ENCODE peak calls at places on chromosomes 11 and 22, in eight cellular contexts. T, M, V, U, F, G, P and D are unnamed samples.

GRCh38 chr11:74050465-74050864 is 41.6 kb upstream of the UCP3 start:
- DNase-seq in T (no peak), M (no peak), V (no peak), U (peak), F (no peak), G (no peak), P (no peak), D (no peak)

GRCh38 chr22:49393526-49393925 is 434.1 kb downstream of the BRD1 start:
- DNase-seq in T (no peak), M (no peak), V (no peak), U (no peak), F (no peak), G (no peak), P (no peak), D (no peak)

GRCh38 chr11:69488543-69488940 is 7.1 kb downstream of the LINC01488 start:
- DNase-seq in T (peak), M (no peak), V (no peak), U (no peak), F (no peak), G (no peak), P (no peak), D (no peak)

GRCh38 chr11:46112961-46113617 is 8.2 kb downstream of the PHF21A start:
- DNase-seq in T (no peak), M (peak), V (peak), U (peak), F (peak), G (no peak), P (no peak), D (peak)

GRCh38 chr22:45892681-45893461 is 84.1 kb downstream of the WNT7B start:
- DNase-seq in T (peak), M (no peak), V (no peak), U (no peak), F (no peak), G (no peak), P (no peak), D (no peak)

GRCh38 chr22:30636226-30637077 is 871 bp downstream of the SLC35E4 start:
- DNase-seq in T (peak), M (no peak), V (no peak), U (peak), F (no peak), G (no peak), P (no peak), D (peak)

GRCh38 chr11:16876053-16876752 is 137.8 kb downstream of the C11orf58 start:
- DNase-seq in T (no peak), M (no peak), V (no peak), U (no peak), F (no peak), G (no peak), P (no peak), D (no peak)

GRCh38 chr11:32427935-32428664 is 7.2 kb downstream of the WT1 start:
- DNase-seq in T (no peak), M (no peak), V (no peak), U (no peak), F (no peak), G (no peak), P (no peak), D (no peak)

GRCh38 chr11:17063171-17064002 is 14.1 kb downstream of the RPS13 start:
- DNase-seq in T (peak), M (peak), V (peak), U (peak), F (peak), G (no peak), P (no peak), D (peak)

GRCh38 chr11:68302256-68303054 is 9.9 kb upstream of the LRP5 start:
- DNase-seq in T (no peak), M (no peak), V (peak), U (peak), F (no peak), G (no peak), P (no peak), D (no peak)

GRCh38 chr22:33049125-33049729 is 9.0 kb downstream of the SYN3 start:
- DNase-seq in T (peak), M (peak), V (peak), U (peak), F (peak), G (peak), P (peak), D (peak)

GRCh38 chr11:1230456-1231395 is 7.9 kb downstream of the MUC5B start:
- DNase-seq in T (no peak), M (no peak), V (no peak), U (no peak), F (no peak), G (no peak), P (no peak), D (no peak)

GRCh38 chr11:81819462-81819861 is 914.2 kb downstream of the FAM181B start:
- DNase-seq in T (no peak), M (no peak), V (no peak), U (no peak), F (no peak), G (no peak), P (no peak), D (no peak)

GRCh38 chr22:22710719-22711531 is 66.5 kb downstream of the GGTLC2 start:
- DNase-seq in T (peak), M (no peak), V (peak), U (peak), F (peak), G (no peak), P (peak), D (peak)

GRCh38 chr11:69823641-69824285 is 4.5 kb upstream of the FGF3 start:
- DNase-seq in T (no peak), M (no peak), V (no peak), U (no peak), F (no peak), G (no peak), P (no peak), D (no peak)

GRCh38 chr22:29979645-29980303 is 96.8 kb downstream of the MTMR3 start:
- DNase-seq in T (no peak), M (no peak), V (no peak), U (no peak), F (no peak), G (no peak), P (no peak), D (no peak)

GRCh38 chr11:115606223-115607220 is 102.3 kb upstream of the CADM1 start:
- DNase-seq in T (peak), M (peak), V (peak), U (no peak), F (peak), G (peak), P (no peak), D (no peak)

GRCh38 chr11:129503646-129504045 is 128.0 kb downstream of the BARX2 start:
- DNase-seq in T (no peak), M (no peak), V (no peak), U (no peak), F (no peak), G (no peak), P (no peak), D (no peak)
- TF ChIP-seq CTCF in T (no peak), M (no peak), V (no peak), U (no peak), F (no peak), G (no peak), P (no peak), D (no peak)

DNA sequence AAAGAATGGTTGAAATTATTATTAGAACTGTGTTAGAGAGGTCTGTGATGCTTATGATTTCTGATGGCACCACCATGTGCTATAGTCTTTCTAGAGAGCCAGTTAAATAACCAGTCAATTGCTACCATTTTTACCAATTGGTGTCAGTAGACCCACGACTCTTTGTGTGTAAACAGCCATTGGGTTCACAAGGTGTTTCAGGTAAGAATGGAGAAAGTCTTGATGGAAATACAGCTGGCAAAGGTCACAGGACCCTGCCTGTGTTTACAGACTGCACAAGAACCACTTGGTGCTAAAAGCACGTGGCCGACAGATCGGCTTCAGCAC is 30.5 kb upstream of the OR10G7 start:
- DNase-seq in T (no peak), M (no peak), V (no peak), U (no peak), F (no peak), G (no peak), P (no peak), D (no peak)
- H3K4me3 ChIP-seq in T (no peak), M (no peak), V (no peak), U (no peak), F (no peak), G (no peak), P (no peak), D (no peak)

DNA sequence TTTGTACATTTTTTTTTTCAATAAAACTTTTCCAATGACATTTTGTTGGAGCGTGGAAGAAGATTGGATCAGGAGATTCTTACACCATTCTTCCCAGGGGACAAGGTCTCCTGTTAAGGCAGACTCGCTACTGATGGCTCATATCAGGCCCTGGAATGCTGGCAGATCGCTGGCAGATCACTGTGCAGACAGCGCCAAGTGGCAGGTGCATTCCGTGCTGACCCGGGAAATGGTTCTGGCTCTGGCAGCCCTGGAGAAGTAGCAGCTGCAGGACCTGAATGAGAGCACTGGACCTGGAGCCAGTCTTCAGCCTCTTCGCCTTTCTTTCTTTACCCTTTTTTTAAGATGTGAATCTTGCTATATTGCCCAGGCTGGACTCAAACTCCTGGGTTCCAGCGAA is 10.7 kb downstream of the SERPINH1 start:
- DNase-seq in T (no peak), M (no peak), V (no peak), U (no peak), F (no peak), G (no peak), P (no peak), D (no peak)
- TF ChIP-seq CTCF in T (no peak), M (no peak), V (no peak), U (no peak), F (no peak), G (no peak), P (no peak), D (no peak)

DNA sequence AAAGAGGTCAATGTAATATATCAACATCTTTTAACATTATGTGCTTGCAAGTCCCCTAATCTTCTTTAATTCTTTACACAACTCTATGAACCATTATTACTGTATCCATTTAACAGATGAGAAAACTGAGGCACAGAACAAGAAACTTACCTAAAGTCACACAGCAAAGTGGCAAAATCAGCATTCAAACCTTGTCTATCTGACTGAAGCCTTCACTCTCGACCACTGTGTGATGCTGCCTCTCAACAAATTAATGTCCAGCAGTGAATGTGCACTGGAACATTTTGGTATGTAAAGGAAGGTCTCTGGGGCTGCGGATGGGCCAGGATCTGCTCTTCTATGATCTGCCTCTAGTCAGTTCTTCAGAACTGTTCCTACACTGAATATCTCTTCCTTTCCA is 42.1 kb downstream of the PRCP start:
- DNase-seq in T (no peak), M (no peak), V (no peak), U (no peak), F (no peak), G (no peak), P (no peak), D (no peak)
- H3K4me3 ChIP-seq in T (no peak), M (no peak), V (no peak), U (no peak), F (no peak), G (no peak), P (no peak), D (no peak)

GRCh38 chr11:102518296-102519094 is 12.1 kb downstream of the MMP7 start:
- DNase-seq in T (no peak), M (peak), V (no peak), U (no peak), F (no peak), G (no peak), P (no peak), D (no peak)
- TF ChIP-seq CTCF in T (no peak), M (no peak), V (peak), U (peak), F (peak), G (peak), P (no peak), D (no peak)

DNA sequence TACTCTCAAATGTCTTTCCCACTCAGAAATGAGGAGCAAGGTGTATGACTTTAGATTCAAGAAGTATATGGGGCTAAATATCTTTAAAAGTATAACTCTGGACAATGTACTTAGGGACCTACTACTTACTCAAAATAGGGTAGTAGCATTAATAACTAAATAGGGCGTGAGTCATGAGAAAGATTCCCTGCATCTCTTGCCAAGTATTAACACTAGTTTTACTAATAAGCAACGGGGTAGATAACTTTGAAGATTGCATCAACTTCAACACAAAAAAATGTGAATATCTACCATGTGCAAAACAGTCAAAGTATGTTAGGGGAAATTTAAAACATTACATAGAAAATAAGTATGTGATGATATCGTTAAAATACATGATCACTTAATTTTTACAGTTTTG is 99.6 kb downstream of the PGR start:
- DNase-seq in T (no peak), M (no peak), V (peak), U (no peak), F (no peak), G (no peak), P (no peak), D (no peak)
- H3K4me3 ChIP-seq in T (no peak), M (no peak), V (no peak), U (no peak), F (no peak), G (no peak), P (no peak), D (no peak)

GRCh38 chr11:14229472-14229871 is 129.5 kb downstream of the RRAS2 start:
- DNase-seq in T (no peak), M (no peak), V (no peak), U (no peak), F (no peak), G (no peak), P (no peak), D (no peak)

GRCh38 chr11:14234446-14234845 is 124.5 kb downstream of the RRAS2 start:
- DNase-seq in T (peak), M (no peak), V (no peak), U (no peak), F (no peak), G (no peak), P (no peak), D (no peak)

GRCh38 chr11:14230407-14230806 is 128.6 kb downstream of the RRAS2 start:
- DNase-seq in T (no peak), M (no peak), V (no peak), U (no peak), F (no peak), G (no peak), P (no peak), D (no peak)

GRCh38 chr11:14235701-14236100 is 123.3 kb downstream of the RRAS2 start:
- DNase-seq in T (no peak), M (no peak), V (no peak), U (no peak), F (no peak), G (no peak), P (no peak), D (no peak)

GRCh38 chr11:14232652-14233051 is 126.3 kb downstream of the RRAS2 start:
- DNase-seq in T (no peak), M (no peak), V (no peak), U (no peak), F (no peak), G (no peak), P (no peak), D (no peak)
- TF ChIP-seq CTCF in T (peak), M (peak), V (peak), U (peak), F (peak), G (peak), P (no peak), D (no peak)

GRCh38 chr22:50473088-50473487 is 1.7 kb downstream of the SBF1 start:
- DNase-seq in T (no peak), M (no peak), V (no peak), U (no peak), F (no peak), G (no peak), P (no peak), D (peak)
- H3K4me3 ChIP-seq in T (peak), M (no peak), V (no peak), U (no peak), F (peak), G (no peak), P (peak), D (peak)

GRCh38 chr22:21702094-21702493 is 33.5 kb downstream of the YPEL1 start:
- DNase-seq in T (no peak), M (no peak), V (no peak), U (no peak), F (no peak), G (no peak), P (no peak), D (no peak)
- TF ChIP-seq CTCF in T (no peak), M (no peak), V (no peak), U (no peak), F (no peak), G (no peak), P (no peak), D (no peak)